ENCODE peak calls at places on chromosomes 5 and 9, in six cellular contexts. P is K562, U is GM12878, C is H1, O is GM12892, S is HepG2. M is an unnamed sample.

GRCh38 chr5:157283434-157283833 is 17.5 kb downstream of the CYFIP2 start:
- DNase-seq in P (no peak), U (peak; percentile 65), O (no peak), C (no peak), S (no peak), M (peak; percentile 29)

GRCh38 chr9:982660-983240 is 6.3 kb downstream of the DMRT3 start:
- DNase-seq in C (no peak), U (no peak), P (no peak), O (no peak), S (no peak), M (no peak)

GRCh38 chr9:93890436-93890935 is 64.7 kb downstream of the BARX1 start:
- DNase-seq in O (no peak), C (no peak), P (no peak), U (no peak), S (no peak), M (no peak)

GRCh38 chr5:112626079-112626478 is 111.6 kb upstream of the APC start:
- DNase-seq in C (no peak), O (no peak), P (no peak), S (no peak), U (no peak), M (no peak)

GRCh38 chr5:170262061-170262764 is 29.4 kb downstream of the C5orf58 start:
- DNase-seq in O (no peak), P (no peak), U (no peak), C (no peak), S (no peak), M (no peak)

GRCh38 chr5:374631-375335 is 53.3 kb downstream of the AHRR start:
- DNase-seq in C (no peak), P (no peak), U (no peak), S (no peak), O (no peak), M (no peak)

GRCh38 chr5:657570-657969 is 35.6 kb downstream of the TPPP start:
- DNase-seq in O (no peak), P (peak; percentile 91), U (no peak), S (no peak), C (no peak), M (no peak)

GRCh38 chr9:136844766-136845464 is 2.6 kb downstream of the AJM1 start:
- DNase-seq in O (no peak), P (no peak), U (no peak), C (no peak), S (no peak), M (no peak)

GRCh38 chr5:23840083-23840482 is 332.7 kb downstream of the PRDM9 start:
- DNase-seq in U (no peak), O (no peak), S (no peak), C (no peak), P (no peak), M (no peak)

GRCh38 chr9:70954126-70954525 is 167.3 kb downstream of the TRPM3 start:
- DNase-seq in U (no peak), S (no peak), P (no peak), C (no peak), O (no peak), M (no peak)

GRCh38 chr9:136964171-136964689 is 12.2 kb downstream of the LCN12 start:
- DNase-seq in O (no peak), C (no peak), U (no peak), S (no peak), P (peak; percentile 81), M (no peak)

GRCh38 chr5:155008669-155009068 is 4.9 kb upstream of the KIF4B start:
- DNase-seq in P (no peak), S (peak; percentile 80), O (no peak), C (no peak), U (no peak), M (no peak)

GRCh38 chr9:86183225-86183808 is 76.1 kb downstream of the C9orf153 start:
- DNase-seq in S (peak; percentile 10), U (no peak), C (no peak), O (no peak), P (no peak), M (no peak)

GRCh38 chr5:40781843-40782409 is 16.2 kb downstream of the PRKAA1 start:
- DNase-seq in O (no peak), U (no peak), C (no peak), S (no peak), P (no peak), M (no peak)

GRCh38 chr5:6859001-6859400 is 145.8 kb downstream of the TENT4A start:
- DNase-seq in P (no peak), S (no peak), C (no peak), O (no peak), U (no peak), M (no peak)

GRCh38 chr5:53479045-53479655 is 1.3 kb upstream of the FST start:
- DNase-seq in C (no peak), P (peak; percentile 15), O (no peak), S (peak; percentile 37), U (no peak), M (no peak)

GRCh38 chr5:103425686-103426454 is 136.7 kb downstream of the NUDT12 start:
- DNase-seq in O (no peak), U (no peak), P (no peak), C (no peak), S (no peak), M (no peak)
- TF ChIP-seq TAF1 in O (no peak), U (no peak), P (no peak), C (no peak), S (no peak), M (no peak)

GRCh38 chr5:139789116-139789844 is 6.3 kb upstream of the PSD2 start:
- DNase-seq in S (no peak), O (no peak), P (no peak), U (no peak), C (no peak), M (no peak)

GRCh38 chr5:139787257-139787567 is 8.4 kb upstream of the PSD2 start:
- DNase-seq in O (no peak), U (no peak), C (no peak), S (no peak), P (no peak), M (no peak)

GRCh38 chr5:139787568-139788293 is 7.9 kb upstream of the PSD2 start:
- DNase-seq in C (no peak), P (peak; percentile 96), S (peak; percentile 66), O (peak; percentile 98), U (peak; percentile 26), M (peak; percentile 98)

GRCh38 chr5:139789845-139790189 is 5.8 kb upstream of the PSD2 start:
- DNase-seq in P (no peak), C (no peak), S (no peak), O (no peak), U (no peak), M (no peak)

GRCh38 chr5:139788294-139788875 is 7.2 kb upstream of the PSD2 start:
- DNase-seq in C (no peak), S (no peak), P (no peak), U (no peak), O (no peak), M (no peak)
- TF ChIP-seq POLR2A in C (no peak), S (no peak), P (no peak), U (no peak), O (no peak), M (no peak)

GRCh38 chr9:83151627-83152137 is 88.7 kb upstream of the RASEF start:
- DNase-seq in O (no peak), P (no peak), C (no peak), S (no peak), U (no peak), M (no peak)

GRCh38 chr9:83154087-83154736 is 91.3 kb upstream of the RASEF start:
- DNase-seq in S (no peak), U (peak; percentile 31), O (no peak), P (no peak), C (no peak), M (peak; percentile 1)

GRCh38 chr9:83153030-83153429 is 90.1 kb upstream of the RASEF start:
- DNase-seq in O (no peak), P (no peak), S (no peak), U (no peak), C (no peak), M (no peak)

GRCh38 chr9:83155733-83156132 is 92.8 kb upstream of the RASEF start:
- DNase-seq in C (no peak), P (no peak), O (no peak), S (no peak), U (no peak), M (no peak)

DNA sequence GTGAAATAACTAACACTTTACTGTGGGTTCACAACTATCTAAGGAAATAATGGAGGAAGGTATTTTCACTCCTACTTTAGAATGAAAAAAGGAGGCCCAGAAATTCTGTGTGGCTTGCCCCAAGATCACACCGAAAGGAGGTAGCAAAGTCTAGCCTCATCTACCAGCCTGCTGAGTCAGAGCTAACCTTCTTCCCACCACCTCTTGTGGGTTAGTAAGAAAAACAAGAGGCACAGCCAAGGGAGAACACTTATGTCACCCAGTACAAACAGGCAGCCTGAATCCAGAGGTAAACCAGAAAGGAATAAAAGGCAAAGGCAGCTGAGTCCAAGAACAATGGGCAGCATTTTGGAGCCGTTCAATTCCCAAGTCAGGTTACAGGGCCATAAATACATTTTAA is 91.9 kb upstream of the RASEF start:
- DNase-seq in C (no peak), P (no peak), O (no peak), U (no peak), S (no peak), M (no peak)
- TF ChIP-seq TAF1 in C (no peak), P (no peak), O (no peak), U (no peak), S (no peak), M (no peak)

DNA sequence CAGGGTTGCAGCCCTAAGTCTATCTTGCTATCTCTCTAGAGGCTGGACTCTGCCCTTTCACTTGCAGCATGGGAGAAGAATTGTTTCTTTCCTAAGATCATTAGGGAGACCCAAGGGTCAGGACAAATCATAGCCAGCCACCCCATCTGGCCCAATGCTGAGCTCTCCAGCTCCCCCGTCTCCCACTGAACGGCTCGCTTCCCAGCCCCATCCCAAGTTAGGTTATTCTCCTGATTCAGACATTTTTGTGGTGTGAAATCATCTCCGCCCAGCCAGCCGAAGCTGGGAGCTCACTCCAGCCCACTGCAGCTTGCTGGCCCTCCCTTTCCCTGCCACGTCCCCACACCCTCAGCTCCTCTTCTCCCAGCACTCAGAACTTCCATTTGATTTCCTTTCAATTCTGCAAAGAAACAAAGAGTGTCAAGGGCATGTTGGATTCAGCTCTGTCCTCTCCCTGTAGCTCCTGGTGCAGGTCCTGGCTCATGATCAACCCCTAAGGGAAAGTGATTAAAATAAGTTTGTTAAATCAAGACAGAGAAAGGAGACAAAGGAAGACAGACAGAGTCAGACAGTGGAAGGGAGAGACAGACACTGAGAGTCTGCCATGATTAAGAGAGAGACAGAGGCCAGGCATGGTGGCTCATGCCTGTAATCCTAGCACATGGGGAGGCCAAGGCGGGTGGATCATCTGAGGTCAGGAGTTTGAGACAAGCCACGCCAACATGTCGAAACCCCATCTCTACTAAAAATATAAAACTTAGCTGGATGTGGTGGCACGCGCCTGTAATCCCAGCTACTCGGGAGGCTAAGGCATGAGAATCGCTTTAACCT is 12.6 kb upstream of the SPARC start:
- DNase-seq in O (no peak), C (no peak), S (peak; percentile 52), P (no peak), U (no peak), M (no peak)
- TF ChIP-seq POLR2A in O (no peak), C (no peak), S (no peak), P (no peak), U (no peak), M (no peak)

DNA sequence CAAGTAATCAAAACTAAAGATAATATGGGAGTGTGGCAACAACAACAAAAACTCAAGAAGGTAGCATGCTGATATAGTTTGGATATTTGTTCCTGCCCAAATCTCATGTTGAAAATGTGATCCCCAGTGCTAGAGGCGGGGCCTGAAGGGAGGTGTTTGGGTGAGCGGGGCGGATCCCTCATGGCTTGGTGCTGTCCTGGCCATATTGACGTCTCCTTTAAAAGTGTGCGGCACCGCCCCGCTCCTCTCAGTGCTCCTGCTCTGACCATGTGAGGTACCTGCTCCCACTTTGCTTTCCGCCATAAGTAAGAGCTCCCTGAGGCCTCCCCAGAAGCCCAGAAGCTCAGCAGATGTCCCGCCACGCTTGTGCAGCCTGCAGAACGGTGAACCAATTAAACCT is 25.6 kb downstream of the MED27 start:
- DNase-seq in C (no peak), O (no peak), U (no peak), P (peak; percentile 38), S (no peak), M (no peak)
- TF ChIP-seq TAF1 in C (no peak), O (no peak), U (no peak), P (no peak), S (no peak), M (no peak)

M was measured in GM12891.